ENCODE peak calls at places on chromosomes 13 and 19, in five cellular contexts. T, K, M, N and G are unnamed samples. For H3K27me3, the result is how much of the 10 kb centered on the place peaks cover.

GRCh38 chr19:19224852-19225494 is 13.2 kb downstream of the NCAN start:
- DNase-seq in T (peak), N (peak), M (peak), K (no peak), G (peak)

GRCh38 chr19:33241091-33241529 is 15.5 kb upstream of the SLC7A10 start:
- DNase-seq in M (no peak), T (no peak), K (no peak), N (no peak), G (no peak)

GRCh38 chr19:42153606-42154405 is 21.6 kb upstream of the POU2F2 start:
- DNase-seq in M (no peak), T (no peak), K (no peak), N (no peak), G (no peak)

GRCh38 chr19:28521614-28522544 is 691.1 kb downstream of the UQCRFS1 start:
- DNase-seq in T (no peak), M (no peak), K (no peak), N (no peak), G (no peak)

GRCh38 chr13:112222971-112223370 is 153.2 kb upstream of the SPACA7 start:
- DNase-seq in T (no peak), K (no peak), N (no peak), M (no peak), G (no peak)

GRCh38 chr13:60590775-60591174 is 193.8 kb downstream of the TDRD3 start:
- DNase-seq in N (peak), K (peak), M (no peak), T (no peak), G (no peak)

GRCh38 chr19:40716031-40716654 is 543 bp downstream of the COQ8B start:
- DNase-seq in K (no peak), N (peak), M (no peak), T (peak), G (peak)

GRCh38 chr13:71368301-71368700 is 498.7 kb downstream of the DACH1 start:
- DNase-seq in M (no peak), T (no peak), N (no peak), K (no peak), G (no peak)

GRCh38 chr13:21478881-21479808 is 20.0 kb upstream of the ZDHHC20 start:
- DNase-seq in K (peak), M (peak), N (peak), T (peak), G (peak)

GRCh38 chr13:31038834-31039552 is 106.5 kb downstream of the TEX26 start:
- DNase-seq in N (peak), T (peak), K (peak), M (no peak), G (peak)

GRCh38 chr19:33177417-33177976 is 16.6 kb upstream of the LRP3 start:
- DNase-seq in T (peak), M (no peak), N (peak), K (no peak), G (no peak)

GRCh38 chr19:6551607-6552450 is 21.0 kb downstream of the TNFSF9 start:
- DNase-seq in K (peak), M (no peak), T (no peak), N (peak), G (no peak)

GRCh38 chr13:113092776-113093579 is 12.6 kb upstream of the F7 start:
- DNase-seq in K (no peak), T (no peak), M (no peak), N (no peak), G (no peak)

GRCh38 chr19:6047741-6048231 is 62.5 kb downstream of the RFX2 start:
- DNase-seq in M (peak), T (peak), N (peak), K (peak), G (no peak)

GRCh38 chr19:32296694-32297093 is 48.7 kb upstream of the ZNF507 start:
- DNase-seq in M (no peak), T (no peak), K (no peak), N (no peak), G (no peak)

GRCh38 chr19:30449673-30450072 is 77.5 kb downstream of the ZNF536 start:
- DNase-seq in M (peak), N (no peak), K (peak), T (no peak), G (no peak)

GRCh38 chr13:104106705-104107393 is 1040.6 kb upstream of the SLC10A2 start:
- DNase-seq in K (peak), T (peak), M (no peak), N (no peak), G (peak)

GRCh38 chr13:46578590-46578975 is 25.6 kb downstream of the LRCH1 start:
- DNase-seq in T (no peak), K (no peak), N (no peak), M (no peak), G (no peak)

GRCh38 chr13:25292301-25292700 is 5.0 kb upstream of the MTMR6 start:
- DNase-seq in M (no peak), T (peak), N (no peak), K (peak), G (peak)

GRCh38 chr13:28826368-28826767 is 6.2 kb downstream of the MTUS2 start:
- DNase-seq in K (no peak), N (no peak), T (no peak), M (no peak), G (no peak)
- H3K27me3 ChIP-seq in K (under half), N (under half), T (under half), M (under half), G (under half)

DNA sequence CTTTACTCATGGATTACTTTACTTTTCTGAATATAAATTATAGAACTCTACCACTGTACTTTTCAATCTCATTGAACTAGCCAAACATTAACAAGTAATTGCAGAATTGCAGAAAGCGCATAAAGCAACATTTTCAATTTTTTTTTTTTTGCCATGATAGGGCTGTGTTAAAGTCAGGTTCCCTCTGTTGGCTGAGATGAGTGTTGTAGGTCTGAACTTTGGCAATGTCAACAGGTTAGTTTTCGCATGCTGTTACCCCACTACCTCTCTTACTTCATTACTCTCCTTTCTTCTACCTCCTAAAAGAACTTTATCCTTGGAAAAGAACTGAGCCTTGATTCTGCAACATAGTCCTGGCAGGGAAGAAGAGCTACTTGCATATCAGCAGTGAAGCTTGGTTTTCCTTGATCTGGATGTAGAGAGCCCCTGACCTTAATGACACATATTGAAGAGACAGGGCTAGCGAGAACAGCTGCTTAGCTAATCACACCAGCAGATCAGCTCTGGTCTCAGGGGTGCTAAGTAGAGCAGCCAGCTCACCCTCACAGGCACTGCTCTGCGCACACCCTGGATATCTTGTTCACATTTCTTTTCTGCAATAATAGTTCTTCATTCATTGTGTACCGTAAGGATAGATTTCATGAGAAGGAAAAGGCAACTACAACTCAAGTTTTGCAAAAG is 119.5 kb downstream of the FLT1 start:
- DNase-seq in N (no peak), M (no peak), T (no peak), K (no peak), G (no peak)
- H2AFZ ChIP-seq in N (no peak), M (no peak), T (no peak), K (no peak), G (no peak)

DNA sequence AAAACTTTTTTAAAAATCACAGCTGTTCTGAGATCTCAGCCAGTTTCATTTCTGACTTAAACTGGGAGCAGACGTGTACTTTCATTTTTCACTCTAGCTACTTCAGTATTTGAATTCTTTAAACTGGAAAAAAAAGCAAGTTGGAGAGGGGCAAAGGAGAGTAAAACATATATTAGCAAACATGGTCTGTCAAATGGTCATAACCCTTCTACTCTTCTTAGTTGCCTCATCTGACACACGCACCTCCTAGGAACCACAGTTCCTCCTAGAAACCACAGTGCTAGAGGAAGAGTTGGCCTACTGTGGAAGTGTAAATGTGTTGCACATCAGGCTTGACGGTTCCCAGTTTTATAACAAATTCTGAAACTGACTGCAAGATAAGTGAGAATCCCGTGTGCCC is 47.2 kb downstream of the TM9SF2 start:
- DNase-seq in N (no peak), M (no peak), K (no peak), T (no peak), G (no peak)
- H3K27me3 ChIP-seq in N (under half), M (under half), K (under half), T (under half), G (under half)

DNA sequence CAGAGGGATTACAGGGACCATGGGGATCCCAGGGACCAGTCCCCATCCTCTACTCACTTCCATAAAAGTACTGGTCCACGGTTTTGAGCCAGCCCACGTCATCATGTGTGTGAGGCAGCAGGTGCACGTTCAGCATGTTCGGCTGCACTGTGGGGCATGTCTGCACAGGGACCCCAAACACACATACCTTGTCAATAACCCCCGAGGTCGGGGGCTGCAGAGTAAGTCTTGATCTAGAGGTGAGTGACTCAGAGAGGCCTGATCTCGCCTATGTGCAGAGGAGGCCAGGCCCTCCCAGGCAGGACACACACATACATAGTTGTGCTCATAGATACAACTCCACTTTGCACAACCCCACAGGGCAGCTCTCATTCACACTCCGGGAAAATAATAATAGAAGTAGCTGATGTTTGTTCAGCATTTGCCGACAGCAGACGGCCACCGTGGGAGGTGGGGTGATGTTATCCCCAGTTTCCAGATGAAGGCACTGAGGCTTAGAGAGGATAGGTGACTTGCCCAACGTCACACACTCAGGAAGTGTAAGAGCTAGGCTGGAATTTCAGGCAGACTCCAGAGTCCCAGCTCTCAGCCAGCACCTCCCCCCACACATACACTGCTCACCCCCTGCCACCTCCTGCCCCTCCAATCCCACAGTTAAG is 767 bp downstream of the MAN2B1 start:
- DNase-seq in M (no peak), N (peak), T (no peak), K (peak), G (no peak)
- H2AFZ ChIP-seq in M (peak), N (peak), T (peak), K (peak), G (peak)

GRCh38 chr19:16268676-16269319 is 55.8 kb upstream of the KLF2 start:
- DNase-seq in K (no peak), M (no peak), N (no peak), T (no peak), G (no peak)
- H3K27me3 ChIP-seq in K (under half), M (under half), N (under half), T (under half), G (under half)

GRCh38 chr13:74560325-74560724 is 426.1 kb upstream of the KLF12 start:
- DNase-seq in N (no peak), M (no peak), T (no peak), K (no peak), G (no peak)
- H2AFZ ChIP-seq in N (no peak), M (no peak), T (no peak), K (no peak), G (no peak)

GRCh38 chr19:39607021-39607420 is 4.7 kb downstream of the LGALS13 start:
- DNase-seq in K (no peak), M (no peak), T (no peak), N (no peak), G (no peak)

GRCh38 chr19:39603825-39604224 is 1.5 kb downstream of the LGALS13 start:
- DNase-seq in K (no peak), T (no peak), N (no peak), M (no peak), G (no peak)

GRCh38 chr19:39602224-39602623 is at the start of gene LGALS13:
- DNase-seq in T (no peak), N (no peak), K (no peak), M (no peak), G (no peak)

GRCh38 chr19:39607561-39607960 is 5.2 kb downstream of the LGALS13 start:
- DNase-seq in T (no peak), N (no peak), K (no peak), M (no peak), G (no peak)
- H3K27me3 ChIP-seq in T (half or more), N (under half), K (under half), M (under half), G (under half)

GRCh38 chr19:38869160-38869835 is 8.8 kb downstream of the RINL start:
- DNase-seq in M (no peak), N (no peak), T (no peak), K (no peak), G (no peak)
- H2AFZ ChIP-seq in M (peak), N (peak), T (no peak), K (peak), G (peak)